ENCODE peak calls at places on chromosomes 6 and 20, in eight cellular contexts. One of them, this sample, is unnamed.

GRCh38 chr20:3042621-3043020 is 801 bp upstream of the GNRH2 start:
- DNase-seq in suprapubic skin: no peak
- DNase-seq in breast epithelium: no peak
- DNase-seq in heart left ventricle: peak
- DNase-seq in fibroblast of pulmonary artery: no peak
- DNase-seq in GM12878: no peak
- DNase-seq in NB4: no peak
- DNase-seq in fibroblast of mammary gland: peak
- DNase-seq in this sample: peak

GRCh38 chr20:60192351-60192750 is 234.1 kb downstream of the CDH26 start:
- DNase-seq in fibroblast of pulmonary artery: no peak
- DNase-seq in GM12878: no peak
- DNase-seq in fibroblast of mammary gland: peak
- DNase-seq in suprapubic skin: no peak
- DNase-seq in breast epithelium: no peak
- DNase-seq in NB4: no peak
- DNase-seq in heart left ventricle: no peak
- DNase-seq in this sample: no peak

GRCh38 chr20:53611449-53611894 is 17.8 kb upstream of the ZNF217 start:
- DNase-seq in heart left ventricle: peak
- DNase-seq in suprapubic skin: peak
- DNase-seq in breast epithelium: no peak
- DNase-seq in NB4: peak
- DNase-seq in fibroblast of mammary gland: peak
- DNase-seq in GM12878: peak
- DNase-seq in fibroblast of pulmonary artery: peak
- DNase-seq in this sample: peak

GRCh38 chr20:32737371-32738223 is 5.7 kb downstream of the COMMD7 start:
- DNase-seq in heart left ventricle: no peak
- DNase-seq in breast epithelium: no peak
- DNase-seq in GM12878: no peak
- DNase-seq in suprapubic skin: no peak
- DNase-seq in NB4: peak
- DNase-seq in fibroblast of pulmonary artery: peak
- DNase-seq in fibroblast of mammary gland: peak
- DNase-seq in this sample: peak

GRCh38 chr20:3740600-3741301 is 8.3 kb downstream of the HSPA12B start:
- DNase-seq in breast epithelium: no peak
- DNase-seq in NB4: no peak
- DNase-seq in heart left ventricle: no peak
- DNase-seq in fibroblast of pulmonary artery: no peak
- DNase-seq in suprapubic skin: no peak
- DNase-seq in fibroblast of mammary gland: no peak
- DNase-seq in GM12878: no peak
- DNase-seq in this sample: no peak

GRCh38 chr6:52390361-52390727 is 28.4 kb downstream of the PAQR8 start:
- DNase-seq in heart left ventricle: no peak
- DNase-seq in fibroblast of mammary gland: peak
- DNase-seq in GM12878: peak
- DNase-seq in fibroblast of pulmonary artery: peak
- DNase-seq in breast epithelium: no peak
- DNase-seq in NB4: peak
- DNase-seq in suprapubic skin: no peak
- DNase-seq in this sample: peak

GRCh38 chr20:51624157-51624731 is 81.7 kb upstream of the NFATC2 start:
- DNase-seq in suprapubic skin: no peak
- DNase-seq in heart left ventricle: peak
- DNase-seq in breast epithelium: no peak
- DNase-seq in GM12878: no peak
- DNase-seq in fibroblast of pulmonary artery: peak
- DNase-seq in NB4: peak
- DNase-seq in fibroblast of mammary gland: peak
- DNase-seq in this sample: peak

GRCh38 chr20:49887251-49887827 is 28.0 kb downstream of the SPATA2 start:
- DNase-seq in heart left ventricle: peak
- DNase-seq in GM12878: no peak
- DNase-seq in breast epithelium: no peak
- DNase-seq in NB4: no peak
- DNase-seq in fibroblast of pulmonary artery: no peak
- DNase-seq in fibroblast of mammary gland: peak
- DNase-seq in suprapubic skin: no peak
- DNase-seq in this sample: no peak

GRCh38 chr6:36387440-36388303 is at the start of gene ETV7:
- DNase-seq in GM12878: no peak
- DNase-seq in NB4: peak
- DNase-seq in fibroblast of mammary gland: no peak
- DNase-seq in breast epithelium: no peak
- DNase-seq in heart left ventricle: peak
- DNase-seq in fibroblast of pulmonary artery: peak
- DNase-seq in suprapubic skin: no peak
- DNase-seq in this sample: peak

GRCh38 chr6:5173862-5174643 is 86.7 kb downstream of the LYRM4 start:
- DNase-seq in fibroblast of pulmonary artery: no peak
- DNase-seq in heart left ventricle: no peak
- DNase-seq in NB4: no peak
- DNase-seq in suprapubic skin: no peak
- DNase-seq in breast epithelium: no peak
- DNase-seq in GM12878: peak
- DNase-seq in fibroblast of mammary gland: no peak
- DNase-seq in this sample: no peak

GRCh38 chr20:24648481-24648880 is 179.1 kb downstream of the SYNDIG1 start:
- DNase-seq in heart left ventricle: no peak
- DNase-seq in NB4: no peak
- DNase-seq in GM12878: no peak
- DNase-seq in suprapubic skin: no peak
- DNase-seq in breast epithelium: no peak
- DNase-seq in fibroblast of mammary gland: peak
- DNase-seq in fibroblast of pulmonary artery: no peak
- DNase-seq in this sample: peak

GRCh38 chr6:33008944-33009861 is at the start of gene HLA-DOA:
- DNase-seq in NB4: peak
- DNase-seq in GM12878: peak
- DNase-seq in suprapubic skin: no peak
- DNase-seq in heart left ventricle: no peak
- DNase-seq in fibroblast of mammary gland: peak
- DNase-seq in fibroblast of pulmonary artery: no peak
- DNase-seq in breast epithelium: no peak
- DNase-seq in this sample: peak

GRCh38 chr6:25312703-25313102 is 33.5 kb downstream of the CARMIL1 start:
- DNase-seq in suprapubic skin: no peak
- DNase-seq in fibroblast of mammary gland: peak
- DNase-seq in NB4: no peak
- DNase-seq in GM12878: no peak
- DNase-seq in heart left ventricle: no peak
- DNase-seq in breast epithelium: no peak
- DNase-seq in fibroblast of pulmonary artery: peak
- DNase-seq in this sample: peak

GRCh38 chr6:150865043-150865405 is 478 bp upstream of the MTHFD1L start:
- DNase-seq in fibroblast of pulmonary artery: no peak
- DNase-seq in GM12878: no peak
- DNase-seq in breast epithelium: no peak
- DNase-seq in suprapubic skin: no peak
- DNase-seq in fibroblast of mammary gland: no peak
- DNase-seq in heart left ventricle: no peak
- DNase-seq in NB4: peak
- DNase-seq in this sample: peak

GRCh38 chr20:58002901-58003300 is 225.6 kb downstream of the ANKRD60 start:
- DNase-seq in NB4: no peak
- DNase-seq in GM12878: no peak
- DNase-seq in heart left ventricle: no peak
- DNase-seq in breast epithelium: no peak
- DNase-seq in suprapubic skin: no peak
- DNase-seq in fibroblast of mammary gland: no peak
- DNase-seq in fibroblast of pulmonary artery: no peak
- DNase-seq in this sample: no peak

GRCh38 chr20:58004900-58005299 is 223.6 kb downstream of the ANKRD60 start:
- DNase-seq in fibroblast of mammary gland: no peak
- DNase-seq in NB4: no peak
- DNase-seq in heart left ventricle: no peak
- DNase-seq in breast epithelium: no peak
- DNase-seq in GM12878: no peak
- DNase-seq in suprapubic skin: no peak
- DNase-seq in fibroblast of pulmonary artery: no peak
- DNase-seq in this sample: no peak

GRCh38 chr20:58004146-58004545 is 224.3 kb downstream of the ANKRD60 start:
- DNase-seq in GM12878: no peak
- DNase-seq in fibroblast of pulmonary artery: no peak
- DNase-seq in suprapubic skin: no peak
- DNase-seq in NB4: no peak
- DNase-seq in heart left ventricle: no peak
- DNase-seq in fibroblast of mammary gland: no peak
- DNase-seq in breast epithelium: no peak
- DNase-seq in this sample: no peak

GRCh38 chr20:58001381-58001780 is 227.1 kb downstream of the ANKRD60 start:
- DNase-seq in heart left ventricle: no peak
- DNase-seq in NB4: no peak
- DNase-seq in GM12878: no peak
- DNase-seq in fibroblast of mammary gland: no peak
- DNase-seq in suprapubic skin: no peak
- DNase-seq in fibroblast of pulmonary artery: no peak
- DNase-seq in breast epithelium: peak
- DNase-seq in this sample: no peak

DNA sequence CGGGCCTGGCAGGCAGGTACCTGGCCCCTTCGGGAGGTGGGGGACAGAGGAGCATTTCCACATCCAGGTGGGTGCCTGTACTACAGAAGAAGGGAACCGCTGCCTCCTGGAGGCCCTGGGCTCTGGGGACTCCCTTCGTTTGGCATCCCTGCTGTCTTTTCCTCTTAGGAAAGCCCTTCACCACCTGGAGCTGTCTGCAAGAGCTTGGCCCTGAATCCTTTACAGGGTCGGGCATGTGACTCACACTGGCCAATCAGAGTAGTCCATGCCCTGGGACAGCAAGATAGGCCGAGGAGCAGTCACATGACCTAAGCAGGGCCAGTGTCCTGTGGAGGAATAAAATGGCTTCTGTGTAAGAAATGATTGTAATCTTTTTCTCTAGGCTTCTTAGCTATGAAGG is 224.9 kb downstream of the ANKRD60 start:
- DNase-seq in fibroblast of pulmonary artery: no peak
- DNase-seq in NB4: no peak
- DNase-seq in GM12878: no peak
- DNase-seq in fibroblast of mammary gland: no peak
- DNase-seq in breast epithelium: no peak
- DNase-seq in heart left ventricle: no peak
- DNase-seq in suprapubic skin: no peak
- DNase-seq in this sample: no peak
- H3K4me3 ChIP-seq in fibroblast of pulmonary artery: no peak
- H3K4me3 ChIP-seq in NB4: no peak
- H3K4me3 ChIP-seq in GM12878: no peak
- H3K4me3 ChIP-seq in fibroblast of mammary gland: no peak
- H3K4me3 ChIP-seq in breast epithelium: no peak
- H3K4me3 ChIP-seq in heart left ventricle: no peak
- H3K4me3 ChIP-seq in suprapubic skin: no peak
- H3K4me3 ChIP-seq in this sample: no peak

DNA sequence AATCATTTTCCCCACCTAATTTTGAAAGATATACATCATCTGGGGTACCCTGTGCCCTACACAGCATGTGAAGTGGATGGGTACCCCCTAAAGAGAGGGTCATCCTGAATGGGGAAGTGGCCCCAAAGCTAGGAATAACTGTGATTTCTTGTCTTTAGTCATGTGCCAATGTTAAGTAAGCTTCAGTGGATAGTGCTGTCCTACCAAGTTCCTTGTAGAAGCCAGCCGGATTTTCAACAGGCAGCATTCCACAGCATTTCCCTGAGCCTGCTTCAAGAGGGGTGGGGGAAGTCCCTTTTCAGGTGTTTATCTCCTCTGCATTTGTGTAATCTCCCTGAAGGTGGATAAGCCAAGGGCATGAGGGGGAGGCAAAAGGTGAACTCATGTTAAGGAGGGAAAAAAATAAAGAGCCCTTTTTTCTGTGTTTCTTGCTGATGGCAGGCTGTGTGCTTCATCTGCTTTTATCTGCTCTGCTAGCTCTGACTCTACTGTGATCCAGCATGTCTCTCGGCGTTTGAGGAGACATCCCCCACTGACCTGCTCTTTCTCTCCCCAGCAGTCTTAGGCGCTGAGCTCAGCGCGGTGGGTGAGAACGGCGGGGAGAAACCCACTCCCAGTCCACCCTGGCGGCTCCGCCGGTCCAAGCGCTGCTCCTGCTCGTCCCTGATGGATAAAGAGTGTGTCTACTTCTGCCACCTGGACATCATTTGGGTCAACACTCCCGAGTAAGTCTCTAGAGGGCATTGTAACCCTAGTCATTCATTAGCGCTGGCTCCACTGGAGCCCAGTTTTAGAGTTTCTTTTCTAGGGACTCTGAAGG is 1.8 kb downstream of the EDN1 start:
- DNase-seq in fibroblast of pulmonary artery: peak
- DNase-seq in heart left ventricle: no peak
- DNase-seq in fibroblast of mammary gland: no peak
- DNase-seq in suprapubic skin: no peak
- DNase-seq in NB4: peak
- DNase-seq in breast epithelium: no peak
- DNase-seq in GM12878: no peak
- DNase-seq in this sample: no peak
- TF ChIP-seq CTCF in fibroblast of pulmonary artery: peak
- TF ChIP-seq CTCF in heart left ventricle: peak
- TF ChIP-seq CTCF in fibroblast of mammary gland: no peak
- TF ChIP-seq CTCF in suprapubic skin: no peak
- TF ChIP-seq CTCF in NB4: no peak
- TF ChIP-seq CTCF in breast epithelium: no peak
- TF ChIP-seq CTCF in GM12878: peak
- TF ChIP-seq CTCF in this sample: peak

GRCh38 chr6:28943223-28943556 is 19.4 kb upstream of the TRIM27 start:
- DNase-seq in heart left ventricle: no peak
- DNase-seq in suprapubic skin: no peak
- DNase-seq in fibroblast of mammary gland: no peak
- DNase-seq in fibroblast of pulmonary artery: no peak
- DNase-seq in GM12878: no peak
- DNase-seq in NB4: peak
- DNase-seq in breast epithelium: no peak
- DNase-seq in this sample: no peak
- H3K4me3 ChIP-seq in heart left ventricle: peak
- H3K4me3 ChIP-seq in suprapubic skin: peak
- H3K4me3 ChIP-seq in fibroblast of mammary gland: peak
- H3K4me3 ChIP-seq in fibroblast of pulmonary artery: peak
- H3K4me3 ChIP-seq in GM12878: peak
- H3K4me3 ChIP-seq in NB4: peak
- H3K4me3 ChIP-seq in breast epithelium: peak
- H3K4me3 ChIP-seq in this sample: peak

DNA sequence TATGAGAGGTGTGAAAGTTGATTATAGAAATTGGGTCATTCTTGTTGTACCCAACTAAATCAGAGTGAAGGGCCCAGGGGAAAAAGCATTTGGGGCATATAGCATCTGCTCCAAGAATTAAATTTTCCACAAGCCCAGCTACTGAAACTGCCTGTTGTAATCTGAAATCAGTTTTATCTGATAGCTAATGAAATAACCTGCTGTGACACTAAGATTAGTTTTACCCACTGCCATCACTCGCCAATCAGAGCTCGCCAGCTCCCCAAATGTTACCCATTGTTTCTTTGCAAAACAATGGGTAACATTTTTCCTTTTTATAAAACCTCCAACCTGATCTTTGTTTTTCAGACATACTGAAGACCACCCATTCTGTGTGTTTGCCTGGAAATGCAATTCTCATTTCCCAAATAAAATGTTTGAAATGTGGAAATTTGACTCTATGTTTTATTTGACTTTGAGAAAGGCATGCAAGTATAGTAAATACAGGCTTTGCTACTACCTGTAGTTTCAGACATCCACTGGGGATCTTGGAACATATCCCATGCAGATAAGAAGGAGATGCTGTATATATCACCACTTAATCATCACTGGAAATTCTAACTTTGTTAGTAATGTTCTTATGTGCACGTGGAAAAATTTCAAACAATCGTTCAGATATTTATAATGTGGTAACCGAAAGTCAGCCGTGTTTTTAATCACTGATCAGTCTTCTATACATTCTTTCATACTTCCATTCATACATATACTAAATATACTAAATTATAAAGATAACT is 6.3 kb upstream of the AHI1 start:
- DNase-seq in heart left ventricle: no peak
- DNase-seq in fibroblast of pulmonary artery: no peak
- DNase-seq in NB4: no peak
- DNase-seq in breast epithelium: no peak
- DNase-seq in suprapubic skin: no peak
- DNase-seq in GM12878: no peak
- DNase-seq in fibroblast of mammary gland: no peak
- DNase-seq in this sample: no peak
- TF ChIP-seq CTCF in heart left ventricle: no peak
- TF ChIP-seq CTCF in fibroblast of pulmonary artery: no peak
- TF ChIP-seq CTCF in NB4: no peak
- TF ChIP-seq CTCF in breast epithelium: no peak
- TF ChIP-seq CTCF in suprapubic skin: no peak
- TF ChIP-seq CTCF in GM12878: no peak
- TF ChIP-seq CTCF in fibroblast of mammary gland: no peak
- TF ChIP-seq CTCF in this sample: no peak